ENCODE peak calls at places on chromosomes 13 and 19, in eight cellular contexts. One of them, this sample, is unnamed.

GRCh38 chr19:40366697-40367561 is 18.4 kb downstream of the PLD3 start:
- DNase-seq in body of pancreas: no peak
- DNase-seq in colonic mucosa: no peak
- DNase-seq in tibial nerve: no peak
- DNase-seq in heart left ventricle: no peak
- DNase-seq in suprapubic skin: no peak
- DNase-seq in cardiac fibroblast: peak; percentile 26
- DNase-seq in AG10803: no peak
- DNase-seq in this sample: peak; percentile 70

GRCh38 chr13:109156181-109156935 is 526.9 kb downstream of the MYO16 start:
- DNase-seq in body of pancreas: no peak
- DNase-seq in colonic mucosa: no peak
- DNase-seq in tibial nerve: no peak
- DNase-seq in heart left ventricle: peak; percentile 38
- DNase-seq in suprapubic skin: no peak
- DNase-seq in cardiac fibroblast: peak; percentile 92
- DNase-seq in AG10803: peak; percentile 91
- DNase-seq in this sample: no peak

GRCh38 chr13:23750383-23751121 is 138.6 kb downstream of the MIPEP start:
- DNase-seq in body of pancreas: no peak
- DNase-seq in colonic mucosa: no peak
- DNase-seq in tibial nerve: no peak
- DNase-seq in heart left ventricle: no peak
- DNase-seq in suprapubic skin: no peak
- DNase-seq in cardiac fibroblast: peak; percentile 28
- DNase-seq in AG10803: no peak
- DNase-seq in this sample: no peak

GRCh38 chr13:39100996-39101751 is 62.9 kb downstream of the NHLRC3 start:
- DNase-seq in body of pancreas: no peak
- DNase-seq in colonic mucosa: no peak
- DNase-seq in tibial nerve: no peak
- DNase-seq in heart left ventricle: no peak
- DNase-seq in suprapubic skin: no peak
- DNase-seq in cardiac fibroblast: peak; percentile 32
- DNase-seq in AG10803: no peak
- DNase-seq in this sample: no peak

GRCh38 chr19:48625891-48626327 is 6.6 kb downstream of the SPHK2 start:
- DNase-seq in body of pancreas: no peak
- DNase-seq in colonic mucosa: peak; percentile 34
- DNase-seq in tibial nerve: no peak
- DNase-seq in heart left ventricle: peak; percentile 41
- DNase-seq in suprapubic skin: no peak
- DNase-seq in cardiac fibroblast: no peak
- DNase-seq in AG10803: no peak
- DNase-seq in this sample: peak; percentile 36

GRCh38 chr13:47454986-47455385 is 546.1 kb downstream of the SUCLA2 start:
- DNase-seq in body of pancreas: no peak
- DNase-seq in colonic mucosa: no peak
- DNase-seq in tibial nerve: no peak
- DNase-seq in heart left ventricle: no peak
- DNase-seq in suprapubic skin: no peak
- DNase-seq in cardiac fibroblast: peak; percentile 56
- DNase-seq in AG10803: peak; percentile 73
- DNase-seq in this sample: no peak

GRCh38 chr13:91621161-91621560 is 222.7 kb downstream of the GPC5 start:
- DNase-seq in body of pancreas: no peak
- DNase-seq in colonic mucosa: no peak
- DNase-seq in tibial nerve: no peak
- DNase-seq in heart left ventricle: no peak
- DNase-seq in suprapubic skin: no peak
- DNase-seq in cardiac fibroblast: no peak
- DNase-seq in AG10803: no peak
- DNase-seq in this sample: no peak

GRCh38 chr19:12785431-12786011 is 5.8 kb upstream of the JUNB start:
- DNase-seq in body of pancreas: no peak
- DNase-seq in colonic mucosa: peak; percentile 53
- DNase-seq in tibial nerve: no peak
- DNase-seq in heart left ventricle: peak; percentile 55
- DNase-seq in suprapubic skin: peak; percentile 64
- DNase-seq in cardiac fibroblast: no peak
- DNase-seq in AG10803: no peak
- DNase-seq in this sample: peak; percentile 78

GRCh38 chr13:111114362-111115050 is 604 bp upstream of the ARHGEF7 start:
- DNase-seq in body of pancreas: peak; percentile 39
- DNase-seq in colonic mucosa: no peak
- DNase-seq in tibial nerve: no peak
- DNase-seq in heart left ventricle: peak; percentile 61
- DNase-seq in suprapubic skin: peak; percentile 80
- DNase-seq in cardiac fibroblast: peak; percentile 15
- DNase-seq in AG10803: peak; percentile 49
- DNase-seq in this sample: no peak

GRCh38 chr13:29162638-29163037 is 342.5 kb downstream of the MTUS2 start:
- DNase-seq in body of pancreas: no peak
- DNase-seq in colonic mucosa: no peak
- DNase-seq in tibial nerve: no peak
- DNase-seq in heart left ventricle: no peak
- DNase-seq in suprapubic skin: no peak
- DNase-seq in cardiac fibroblast: peak; percentile 16
- DNase-seq in AG10803: peak; percentile 61
- DNase-seq in this sample: peak; percentile 37

GRCh38 chr13:34942732-34943674 is 933 bp downstream of the NBEA start:
- DNase-seq in body of pancreas: peak; percentile 44
- DNase-seq in colonic mucosa: peak; percentile 27
- DNase-seq in tibial nerve: no peak
- DNase-seq in heart left ventricle: peak; percentile 53
- DNase-seq in suprapubic skin: peak; percentile 49
- DNase-seq in cardiac fibroblast: no peak
- DNase-seq in AG10803: no peak
- DNase-seq in this sample: no peak

GRCh38 chr19:18477974-18478373 is 40.0 kb upstream of the ISYNA1 start:
- DNase-seq in body of pancreas: no peak
- DNase-seq in colonic mucosa: no peak
- DNase-seq in tibial nerve: no peak
- DNase-seq in heart left ventricle: no peak
- DNase-seq in suprapubic skin: no peak
- DNase-seq in cardiac fibroblast: no peak
- DNase-seq in AG10803: no peak
- DNase-seq in this sample: no peak

GRCh38 chr19:18478545-18479311 is 40.8 kb upstream of the ISYNA1 start:
- DNase-seq in body of pancreas: peak; percentile 65
- DNase-seq in colonic mucosa: peak; percentile 67
- DNase-seq in tibial nerve: peak; percentile 56
- DNase-seq in heart left ventricle: peak; percentile 87
- DNase-seq in suprapubic skin: peak; percentile 94
- DNase-seq in cardiac fibroblast: peak; percentile 91
- DNase-seq in AG10803: peak; percentile 95
- DNase-seq in this sample: peak; percentile 98

GRCh38 chr19:18481505-18482222 is 40.2 kb downstream of the ELL start:
- DNase-seq in body of pancreas: no peak
- DNase-seq in colonic mucosa: no peak
- DNase-seq in tibial nerve: no peak
- DNase-seq in heart left ventricle: no peak
- DNase-seq in suprapubic skin: no peak
- DNase-seq in cardiac fibroblast: no peak
- DNase-seq in AG10803: no peak
- DNase-seq in this sample: no peak

GRCh38 chr19:18477042-18477760 is 39.3 kb upstream of the ISYNA1 start:
- DNase-seq in body of pancreas: no peak
- DNase-seq in colonic mucosa: no peak
- DNase-seq in tibial nerve: no peak
- DNase-seq in heart left ventricle: no peak
- DNase-seq in suprapubic skin: no peak
- DNase-seq in cardiac fibroblast: no peak
- DNase-seq in AG10803: no peak
- DNase-seq in this sample: peak; percentile 56

DNA sequence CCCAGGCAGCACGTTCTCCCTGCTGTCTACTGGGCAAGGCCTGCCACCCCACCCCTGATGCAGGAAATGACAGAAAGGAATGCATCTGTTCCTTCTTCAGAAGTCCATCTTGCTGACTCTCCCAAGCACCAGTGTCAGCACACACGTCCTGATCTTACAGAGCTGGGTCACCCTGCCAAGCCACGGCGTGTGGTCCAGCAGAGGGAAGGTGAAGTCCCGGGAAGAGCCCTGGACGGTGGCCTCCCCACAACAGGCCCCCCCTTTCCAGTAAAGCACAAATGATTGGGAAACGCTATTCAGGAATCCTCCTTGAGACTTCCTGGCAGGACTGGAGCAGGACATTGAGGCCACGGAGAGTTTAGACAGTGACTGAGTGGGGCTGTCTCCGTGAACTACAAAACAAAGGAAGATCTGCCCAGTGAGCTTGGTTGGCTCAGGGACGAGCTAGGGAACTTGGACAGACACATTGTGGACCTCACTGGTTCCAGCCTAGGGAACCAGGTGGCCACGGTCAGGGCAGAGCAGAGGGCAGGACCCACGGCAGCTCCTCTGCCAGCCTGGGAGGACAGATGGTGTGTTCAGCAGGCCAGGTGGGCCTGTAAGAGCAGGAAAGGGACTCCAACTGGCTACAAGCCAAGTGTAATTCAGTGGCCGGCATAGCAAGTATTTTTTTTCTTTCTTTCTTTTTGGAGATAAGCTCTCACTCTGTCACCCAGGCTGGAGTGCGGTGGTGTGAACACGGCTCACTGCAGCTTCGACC is 41.7 kb downstream of the ELL start:
- DNase-seq in body of pancreas: peak; percentile 59
- DNase-seq in colonic mucosa: peak; percentile 49
- DNase-seq in tibial nerve: peak; percentile 72
- DNase-seq in heart left ventricle: peak; percentile 76
- DNase-seq in suprapubic skin: peak; percentile 89
- DNase-seq in cardiac fibroblast: peak; percentile 90
- DNase-seq in AG10803: peak; percentile 96
- DNase-seq in this sample: no peak
- H3K4me3 ChIP-seq in body of pancreas: no peak overlapping the region
- H3K4me3 ChIP-seq in colonic mucosa: no peak overlapping the region
- H3K4me3 ChIP-seq in tibial nerve: no peak overlapping the region
- H3K4me3 ChIP-seq in heart left ventricle: no peak overlapping the region
- H3K4me3 ChIP-seq in suprapubic skin: no peak overlapping the region
- H3K4me3 ChIP-seq in cardiac fibroblast: no peak overlapping the region
- H3K4me3 ChIP-seq in AG10803: peak overlapping the region; percentile 34
- H3K4me3 ChIP-seq in this sample: no peak overlapping the region

DNA sequence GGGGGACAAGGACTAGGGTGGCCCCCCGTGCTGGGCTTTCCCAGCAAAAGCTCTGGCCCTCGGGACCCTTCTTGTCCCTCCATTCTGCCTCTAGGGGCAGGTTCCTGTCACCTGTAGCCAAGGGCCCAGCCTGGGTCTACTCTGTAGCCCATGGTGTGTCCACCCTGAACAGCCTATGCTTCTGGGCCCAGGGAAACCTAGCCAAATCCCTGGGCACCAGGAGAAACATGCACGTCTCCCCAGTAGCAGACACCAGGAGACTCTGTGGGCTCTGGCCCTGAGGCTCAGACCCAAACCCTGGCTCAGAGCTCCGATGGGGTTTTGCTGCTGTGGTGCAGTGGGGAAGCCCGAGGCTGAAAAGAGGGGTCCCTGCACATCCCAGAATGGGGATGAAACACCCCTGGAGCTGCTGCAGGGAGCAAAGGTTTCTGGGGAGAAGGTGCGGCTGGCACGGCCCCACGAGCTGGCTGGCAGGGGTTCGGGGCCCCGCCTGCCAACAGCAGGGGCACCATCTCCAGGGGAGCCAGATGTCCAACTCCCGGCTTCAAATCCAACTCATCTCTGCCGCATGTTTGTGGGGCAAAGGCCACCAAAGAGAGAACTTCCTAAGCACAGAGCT is 18.2 kb downstream of the CEBPG start:
- DNase-seq in body of pancreas: no peak
- DNase-seq in colonic mucosa: no peak
- DNase-seq in tibial nerve: peak; percentile 5
- DNase-seq in heart left ventricle: peak; percentile 17
- DNase-seq in suprapubic skin: peak; percentile 52
- DNase-seq in cardiac fibroblast: no peak
- DNase-seq in AG10803: no peak
- DNase-seq in this sample: no peak
- TF ChIP-seq CTCF in body of pancreas: no peak
- TF ChIP-seq CTCF in colonic mucosa: no peak
- TF ChIP-seq CTCF in tibial nerve: no peak
- TF ChIP-seq CTCF in heart left ventricle: no peak
- TF ChIP-seq CTCF in suprapubic skin: no peak
- TF ChIP-seq CTCF in cardiac fibroblast: no peak
- TF ChIP-seq CTCF in AG10803: no peak
- TF ChIP-seq CTCF in this sample: no peak

GRCh38 chr19:3721131-3721899 is 13.1 kb downstream of the TJP3 start:
- DNase-seq in body of pancreas: peak; percentile 97
- DNase-seq in colonic mucosa: peak; percentile 97
- DNase-seq in tibial nerve: no peak
- DNase-seq in heart left ventricle: peak; percentile 79
- DNase-seq in suprapubic skin: peak; percentile 89
- DNase-seq in cardiac fibroblast: peak; percentile 90
- DNase-seq in AG10803: peak; percentile 74
- DNase-seq in this sample: peak; percentile 78
- H3K4me3 ChIP-seq in body of pancreas: peak overlapping the region; percentile 33
- H3K4me3 ChIP-seq in colonic mucosa: peak overlapping the region; percentile 45
- H3K4me3 ChIP-seq in tibial nerve: no peak overlapping the region
- H3K4me3 ChIP-seq in heart left ventricle: no peak overlapping the region
- H3K4me3 ChIP-seq in suprapubic skin: peak overlapping the region; percentile 37
- H3K4me3 ChIP-seq in cardiac fibroblast: peak overlapping the region; percentile 11
- H3K4me3 ChIP-seq in AG10803: no peak overlapping the region
- H3K4me3 ChIP-seq in this sample: no peak overlapping the region

GRCh38 chr13:21240586-21240985 is 64.1 kb downstream of the MRPL57 start:
- DNase-seq in body of pancreas: no peak
- DNase-seq in colonic mucosa: no peak
- DNase-seq in tibial nerve: no peak
- DNase-seq in heart left ventricle: no peak
- DNase-seq in suprapubic skin: no peak
- DNase-seq in cardiac fibroblast: peak; percentile 49
- DNase-seq in AG10803: peak; percentile 77
- DNase-seq in this sample: no peak

GRCh38 chr13:21233086-21233485 is 56.6 kb downstream of the MRPL57 start:
- DNase-seq in body of pancreas: no peak
- DNase-seq in colonic mucosa: no peak
- DNase-seq in tibial nerve: no peak
- DNase-seq in heart left ventricle: no peak
- DNase-seq in suprapubic skin: no peak
- DNase-seq in cardiac fibroblast: no peak
- DNase-seq in AG10803: no peak
- DNase-seq in this sample: no peak

GRCh38 chr13:21238267-21238666 is 61.8 kb downstream of the MRPL57 start:
- DNase-seq in body of pancreas: no peak
- DNase-seq in colonic mucosa: no peak
- DNase-seq in tibial nerve: no peak
- DNase-seq in heart left ventricle: no peak
- DNase-seq in suprapubic skin: no peak
- DNase-seq in cardiac fibroblast: no peak
- DNase-seq in AG10803: no peak
- DNase-seq in this sample: no peak

GRCh38 chr13:21234537-21234936 is 58.1 kb downstream of the MRPL57 start:
- DNase-seq in body of pancreas: no peak
- DNase-seq in colonic mucosa: no peak
- DNase-seq in tibial nerve: no peak
- DNase-seq in heart left ventricle: peak; percentile 36
- DNase-seq in suprapubic skin: no peak
- DNase-seq in cardiac fibroblast: no peak
- DNase-seq in AG10803: peak; percentile 35
- DNase-seq in this sample: no peak

GRCh38 chr13:21237081-21237480 is 60.6 kb downstream of the MRPL57 start:
- DNase-seq in body of pancreas: no peak
- DNase-seq in colonic mucosa: no peak
- DNase-seq in tibial nerve: no peak
- DNase-seq in heart left ventricle: no peak
- DNase-seq in suprapubic skin: no peak
- DNase-seq in cardiac fibroblast: no peak
- DNase-seq in AG10803: no peak
- DNase-seq in this sample: no peak
- TF ChIP-seq CTCF in body of pancreas: no peak
- TF ChIP-seq CTCF in colonic mucosa: no peak
- TF ChIP-seq CTCF in tibial nerve: no peak
- TF ChIP-seq CTCF in heart left ventricle: no peak
- TF ChIP-seq CTCF in suprapubic skin: no peak
- TF ChIP-seq CTCF in cardiac fibroblast: no peak
- TF ChIP-seq CTCF in AG10803: no peak
- TF ChIP-seq CTCF in this sample: no peak

This sample was measured in NB4.